ENCODE peak calls at places on chromosomes 11 and 22, in eight cellular contexts. W is transverse colon, O is vagina, C is suprapubic skin, A is esophagus squamous epithelium, Y is stomach, U is IMR-90, K is heart left ventricle. E is an unnamed sample.

GRCh38 chr11:92920295-92920694 is 49.2 kb upstream of the MTNR1B start:
- DNase-seq in K (no peak), Y (no peak), U (no peak), C (no peak), O (no peak), W (no peak), A (no peak), E (no peak)

GRCh38 chr11:120778692-120779490 is 245.0 kb upstream of the TBCEL start:
- DNase-seq in W (no peak), Y (no peak), O (peak; percentile 74), K (no peak), C (no peak), U (no peak), A (no peak), E (no peak)

GRCh38 chr22:22099833-22100812 is 117.5 kb upstream of the TOP3B start:
- DNase-seq in A (no peak), Y (no peak), C (no peak), W (no peak), K (no peak), U (peak; percentile 32), O (no peak), E (no peak)

GRCh38 chr22:45192701-45193187 is 29.0 kb downstream of the NUP50 start:
- DNase-seq in K (no peak), C (no peak), W (no peak), O (no peak), Y (no peak), U (no peak), A (no peak), E (peak; percentile 88)

GRCh38 chr22:44337658-44338004 is 24.9 kb upstream of the SHISAL1 start:
- DNase-seq in C (no peak), Y (peak; percentile 32), K (no peak), A (no peak), O (no peak), W (peak; percentile 22), U (peak; percentile 75), E (peak; percentile 37)

GRCh38 chr11:44903035-44903434 is 47.6 kb downstream of the TP53I11 start:
- DNase-seq in K (no peak), W (no peak), C (no peak), O (no peak), A (no peak), U (no peak), Y (no peak), E (no peak)

GRCh38 chr11:100849009-100849913 is 162.2 kb downstream of the ARHGAP42 start:
- DNase-seq in O (no peak), A (no peak), W (no peak), C (no peak), Y (no peak), K (no peak), U (peak; percentile 91), E (no peak)

GRCh38 chr11:16009021-16009420 is 347.3 kb downstream of the SOX6 start:
- DNase-seq in K (no peak), U (no peak), O (no peak), C (no peak), W (no peak), A (no peak), Y (no peak), E (no peak)

GRCh38 chr11:33899383-33900037 is 7.6 kb upstream of the LMO2 start:
- DNase-seq in A (peak; percentile 11), Y (peak; percentile 50), U (peak; percentile 66), O (peak; percentile 95), K (peak; percentile 75), W (peak; percentile 52), C (peak; percentile 93), E (peak; percentile 80)

GRCh38 chr11:1118755-1119275 is 38.9 kb upstream of the MUC5AC start:
- DNase-seq in K (no peak), O (no peak), W (no peak), U (no peak), Y (no peak), C (peak; percentile 53), A (no peak), E (no peak)

GRCh38 chr11:64771861-64772260 is 6.5 kb downstream of the SF1 start:
- DNase-seq in A (no peak), W (no peak), K (no peak), O (no peak), C (no peak), Y (no peak), U (no peak), E (no peak)
- H3K4me1 ChIP-seq in A (peaks cover 82% of the 10 kb centered on the region), W (peaks cover 14% of the 10 kb centered on the region), K (peaks cover 61% of the 10 kb centered on the region), O (peaks cover 52% of the 10 kb centered on the region), C (peaks cover 48% of the 10 kb centered on the region), Y (peaks cover 43% of the 10 kb centered on the region), U (peaks cover 1% of the 10 kb centered on the region), E (peaks cover 49% of the 10 kb centered on the region)

GRCh38 chr22:35894937-35895708 is 133.5 kb downstream of the RBFOX2 start:
- DNase-seq in U (peak; percentile 79), W (peak; percentile 12), A (no peak), Y (no peak), K (no peak), O (no peak), C (no peak), E (peak; percentile 74)

GRCh38 chr22:35896306-35896705 is 132.3 kb downstream of the RBFOX2 start:
- DNase-seq in A (no peak), C (no peak), W (no peak), O (no peak), U (no peak), K (no peak), Y (no peak), E (no peak)

GRCh38 chr22:35893698-35894097 is 134.9 kb downstream of the RBFOX2 start:
- DNase-seq in Y (no peak), C (no peak), W (no peak), O (no peak), K (no peak), A (no peak), U (peak; percentile 43), E (peak; percentile 26)

GRCh38 chr22:35892192-35892591 is 136.4 kb downstream of the RBFOX2 start:
- DNase-seq in Y (no peak), W (no peak), C (no peak), A (no peak), K (no peak), O (no peak), U (peak; percentile 75), E (no peak)

DNA sequence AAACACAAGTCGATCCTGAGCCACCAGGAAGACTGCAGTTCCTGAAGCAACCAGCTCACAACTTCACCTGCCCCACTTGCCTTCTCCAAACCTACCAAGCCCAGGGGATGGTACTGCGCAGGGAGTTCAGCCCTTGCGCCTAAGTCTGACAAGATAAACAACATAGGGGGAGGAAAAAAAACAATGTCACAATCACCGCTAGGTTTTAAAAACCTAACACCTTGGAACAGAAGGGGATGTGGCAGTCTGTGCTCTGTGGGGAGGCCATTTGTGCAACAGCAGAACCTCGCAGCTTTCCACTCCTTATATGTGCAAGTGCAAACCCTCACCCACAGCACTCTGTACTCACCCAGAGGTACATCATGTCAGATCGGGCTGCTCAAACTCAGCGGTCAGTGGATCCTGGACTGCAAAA is 134.2 kb downstream of the RBFOX2 start:
- DNase-seq in U (no peak), W (peak; percentile 15), A (no peak), C (no peak), Y (no peak), O (no peak), K (no peak), E (peak; percentile 65)
- TF ChIP-seq POLR2A in U (no peak), W (peak; percentile 38), A (no peak), C (no peak), Y (no peak), O (no peak), K (no peak), E (no peak)

DNA sequence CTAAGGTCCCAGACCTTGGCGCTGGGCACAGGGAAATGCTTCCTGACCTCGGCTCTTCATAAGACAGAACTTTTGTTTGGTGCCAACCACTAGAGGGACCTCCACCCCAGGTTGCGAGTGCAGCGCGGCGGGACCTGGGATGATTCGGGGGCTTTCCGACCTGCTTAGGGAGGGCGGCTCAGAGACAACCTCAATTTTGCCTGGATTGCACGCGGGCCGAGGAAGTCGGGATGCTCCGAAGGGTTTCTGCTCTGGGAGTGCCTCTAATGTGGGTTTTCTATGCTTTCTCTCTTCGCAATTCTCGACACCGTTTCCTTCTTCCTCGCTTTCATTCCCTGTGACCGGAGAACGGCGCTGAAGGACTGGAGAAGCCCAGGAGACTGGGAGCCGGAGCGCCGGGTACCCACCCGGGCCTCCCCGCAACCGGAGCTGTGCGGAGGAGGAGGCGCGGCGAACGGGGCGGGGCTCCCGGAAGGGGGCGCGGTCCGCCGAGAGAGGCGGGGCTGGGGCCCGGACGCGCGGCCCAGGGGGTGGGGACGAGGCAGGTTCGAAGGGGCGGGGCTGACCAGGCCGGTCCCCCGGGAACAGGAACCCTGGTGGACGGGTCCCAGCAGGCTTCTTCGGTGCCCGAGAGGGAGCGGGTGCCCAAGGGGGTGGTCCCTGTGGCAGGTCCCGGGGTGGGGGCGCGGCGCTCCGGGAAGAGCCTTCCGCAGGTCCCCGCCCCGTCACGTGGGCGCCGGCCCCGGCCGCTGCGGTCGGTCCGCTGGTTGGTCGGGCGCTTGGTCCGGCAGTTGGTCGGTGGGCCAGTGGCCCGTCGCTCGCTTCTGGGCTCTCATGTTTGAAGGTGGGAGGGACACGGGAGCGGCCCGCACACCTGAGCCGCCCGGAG is at the start of gene PPFIBP2:
- DNase-seq in C (peak; percentile 92), W (peak; percentile 91), U (peak; percentile 47), A (no peak), O (peak; percentile 91), K (peak; percentile 91), Y (peak; percentile 88), E (peak; percentile 86)
- TF ChIP-seq CTCF in C (peak; percentile 56), W (peak; percentile 87), U (peak; percentile 60), A (peak; percentile 61), O (peak; percentile 29), K (peak; percentile 53), Y (peak; percentile 57), E (peak; percentile 49)

GRCh38 chr22:37225481-37225880 is 13.2 kb upstream of the SSTR3 start:
- DNase-seq in A (no peak), O (no peak), Y (no peak), C (no peak), U (no peak), K (peak; percentile 49), W (peak; percentile 35), E (no peak)
- H3K4me1 ChIP-seq in A (peaks cover 35% of the 10 kb centered on the region), O (peaks cover 21% of the 10 kb centered on the region), Y (peaks cover 10% of the 10 kb centered on the region), C (peaks cover 24% of the 10 kb centered on the region), U (peaks cover 22% of the 10 kb centered on the region), K (no peaks in the 10 kb centered on the region), W (no peaks in the 10 kb centered on the region), E (peaks cover 14% of the 10 kb centered on the region)

DNA sequence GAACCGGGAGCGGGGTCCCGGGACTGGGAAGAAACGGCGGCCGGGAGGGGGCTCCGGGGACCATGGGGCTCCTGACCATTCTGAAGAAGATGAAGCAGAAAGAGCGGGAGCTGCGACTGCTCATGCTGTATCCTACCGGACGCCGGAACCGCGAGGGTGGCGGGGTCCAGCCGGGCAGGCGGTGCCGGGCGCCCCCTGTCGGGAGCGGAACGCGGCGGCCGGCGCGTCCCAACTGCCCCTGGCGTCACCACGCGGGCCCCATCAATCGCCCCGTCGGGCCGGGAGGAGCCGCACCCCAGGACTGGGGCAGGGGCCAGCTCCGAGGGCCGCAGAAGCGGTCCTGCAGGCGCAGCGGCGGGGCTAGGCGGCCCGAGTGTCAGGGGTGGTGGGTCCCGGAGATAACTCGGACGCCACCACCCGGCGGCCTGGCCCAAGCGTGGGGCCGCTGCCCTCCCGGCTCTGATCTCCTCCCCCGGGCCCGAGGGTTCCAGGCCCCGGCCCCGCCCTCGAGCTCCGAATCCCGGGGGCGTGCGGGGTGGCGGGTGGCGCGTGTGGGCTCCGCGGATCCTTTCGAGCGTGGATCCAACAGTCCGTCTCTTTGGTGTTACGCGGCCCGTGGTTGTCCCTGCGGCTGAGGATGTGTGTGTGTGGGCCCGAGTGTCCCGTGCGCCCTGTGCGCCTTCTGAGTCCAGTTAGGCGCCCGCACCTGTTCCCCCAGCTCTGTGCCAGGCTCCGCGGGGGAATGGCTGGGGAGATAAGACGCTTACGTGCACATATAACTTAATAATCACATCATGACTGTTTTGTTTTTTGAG is at the start of gene ARL2:
- DNase-seq in Y (peak; percentile 36), W (no peak), O (no peak), K (no peak), U (no peak), A (peak; percentile 41), C (peak; percentile 87), E (peak; percentile 51)
- TF ChIP-seq POLR2A in Y (no peak), W (peak; percentile 51), O (no peak), K (peak; percentile 26), U (peak; percentile 51), A (no peak), C (no peak), E (no peak)